ENCODE peak calls at places on chromosomes 7 and 10, in five cellular contexts. F, Z, Q, A and K are unnamed samples.

GRCh38 chr7:101848168-101848951 is 30.9 kb downstream of the CUX1 start:
- DNase-seq in Z (no peak), Q (no peak), F (no peak), A (no peak), K (peak)

GRCh38 chr7:85535974-85536729 is 349.3 kb upstream of the SEMA3D start:
- DNase-seq in Q (no peak), F (no peak), A (no peak), Z (no peak), K (no peak)

GRCh38 chr10:12448729-12449391 is 99.5 kb downstream of the CAMK1D start:
- DNase-seq in Q (peak), Z (peak), F (peak), A (peak), K (peak)

GRCh38 chr7:82036146-82036886 is 266.5 kb upstream of the HGF start:
- DNase-seq in Z (no peak), F (peak), Q (no peak), A (no peak), K (peak)

GRCh38 chr10:92328999-92329398 is 38.0 kb downstream of the MARCHF5 start:
- DNase-seq in F (no peak), Q (no peak), A (no peak), Z (no peak), K (no peak)

GRCh38 chr10:28677889-28678686 is 767 bp downstream of the BAMBI start:
- DNase-seq in Q (no peak), F (no peak), A (no peak), Z (no peak), K (peak)

GRCh38 chr10:98168147-98168546 is 33.7 kb downstream of the R3HCC1L start:
- DNase-seq in A (no peak), Q (no peak), Z (no peak), F (no peak), K (no peak)

GRCh38 chr10:74103560-74104248 is 46.9 kb downstream of the AP3M1 start:
- DNase-seq in F (peak), A (peak), Q (no peak), Z (no peak), K (peak)

GRCh38 chr7:138465046-138465445 is 5.0 kb downstream of the TRIM24 start:
- DNase-seq in Q (no peak), F (no peak), A (no peak), Z (no peak), K (no peak)

GRCh38 chr7:105673367-105674188 is 92.3 kb upstream of the EFCAB10 start:
- DNase-seq in Q (no peak), Z (no peak), F (no peak), A (no peak), K (no peak)

GRCh38 chr7:148650232-148650858 is 48.4 kb upstream of the CUL1 start:
- DNase-seq in Q (no peak), F (peak), A (no peak), Z (no peak), K (peak)

GRCh38 chr10:123136221-123136805 is 543 bp downstream of the HMX3 start:
- DNase-seq in Q (no peak), Z (no peak), F (no peak), A (no peak), K (no peak)

GRCh38 chr7:140297192-140297591 is 101.1 kb downstream of the SLC37A3 start:
- DNase-seq in Z (no peak), A (no peak), Q (no peak), F (no peak), K (no peak)

GRCh38 chr10:121159670-121160069 is 308.5 kb downstream of the WDR11 start:
- DNase-seq in Z (no peak), A (peak), F (no peak), Q (no peak), K (no peak)

GRCh38 chr7:116786791-116787443 is 75.5 kb upstream of the CAPZA2 start:
- DNase-seq in A (peak), Q (no peak), F (peak), Z (no peak), K (peak)

GRCh38 chr7:24889611-24890010 is 90.4 kb downstream of the OSBPL3 start:
- DNase-seq in A (no peak), F (no peak), Z (no peak), Q (no peak), K (no peak)

GRCh38 chr7:157739650-157740049 is 402.8 kb downstream of the DNAJB6 start:
- DNase-seq in A (no peak), F (no peak), Q (no peak), Z (no peak), K (no peak)

GRCh38 chr10:3486346-3487065 is 298.5 kb downstream of the KLF6 start:
- DNase-seq in Q (no peak), A (no peak), Z (no peak), F (no peak), K (no peak)

GRCh38 chr10:4051011-4051407 is 266.0 kb upstream of the KLF6 start:
- DNase-seq in Z (no peak), F (peak), Q (no peak), A (no peak), K (peak)

GRCh38 chr7:124072603-124073324 is 39.9 kb upstream of the TMEM229A start:
- DNase-seq in A (no peak), Q (no peak), Z (no peak), F (peak), K (peak)

GRCh38 chr7:1700536-1701333 is 30.7 kb downstream of the ELFN1 start:
- DNase-seq in Q (no peak), F (no peak), Z (no peak), A (no peak), K (no peak)

GRCh38 chr7:104207348-104207730 is 474 bp downstream of the ORC5 start:
- DNase-seq in A (no peak), Q (no peak), Z (no peak), F (no peak), K (peak)

GRCh38 chr7:108178393-108178792 is 48.2 kb upstream of the LAMB4 start:
- DNase-seq in Q (no peak), A (no peak), Z (no peak), F (no peak), K (no peak)

GRCh38 chr10:12337973-12338372 is 11.4 kb upstream of the CAMK1D start:
- DNase-seq in Q (no peak), A (no peak), F (no peak), Z (no peak), K (no peak)

GRCh38 chr10:4931587-4931986 is 31.6 kb upstream of the AKR1C1 start:
- DNase-seq in Q (no peak), F (no peak), Z (no peak), A (peak), K (no peak)

GRCh38 chr10:71571460-71572175 is 148.0 kb downstream of the C10orf105 start:
- DNase-seq in Z (no peak), A (no peak), Q (no peak), F (no peak), K (no peak)

GRCh38 chr10:95445223-95445836 is 115.8 kb downstream of the SORBS1 start:
- DNase-seq in A (no peak), Z (peak), F (peak), Q (no peak), K (peak)

GRCh38 chr7:132135986-132136385 is 440.3 kb downstream of the PLXNA4 start:
- DNase-seq in F (no peak), Q (no peak), A (no peak), Z (no peak), K (no peak)

GRCh38 chr7:55271069-55271468 is 94.1 kb upstream of the LANCL2 start:
- DNase-seq in F (peak), Q (no peak), A (no peak), Z (no peak), K (peak)

GRCh38 chr7:120412139-120412538 is 139.2 kb downstream of the KCND2 start:
- DNase-seq in A (no peak), Z (no peak), Q (no peak), F (no peak), K (no peak)

GRCh38 chr7:157977306-157977705 is 610.3 kb downstream of the PTPRN2 start:
- DNase-seq in A (no peak), Z (no peak), F (no peak), Q (no peak), K (no peak)

GRCh38 chr7:96067321-96067720 is 254.6 kb downstream of the SLC25A13 start:
- DNase-seq in A (no peak), F (no peak), Q (no peak), Z (no peak), K (no peak)

GRCh38 chr7:122369756-122370155 is 65.2 kb upstream of the FEZF1 start:
- DNase-seq in Z (no peak), F (no peak), A (no peak), Q (no peak), K (no peak)

GRCh38 chr7:2635810-2636701 is 4.3 kb downstream of the TTYH3 start:
- DNase-seq in Q (no peak), A (no peak), F (no peak), Z (no peak), K (no peak)

GRCh38 chr7:156178857-156179256 is 366.6 kb upstream of the SHH start:
- DNase-seq in Z (no peak), A (no peak), Q (no peak), F (no peak), K (no peak)